ENCODE peak calls at places on chromosome 1, in six cellular contexts. K is psoas muscle, J is fibroblast of mammary gland, I is esophagus squamous epithelium, Z is thoracic aorta, U is spleen. S is an unnamed sample.

GRCh38 chr1:167935252-167936067 is 1.0 kb upstream of the DCAF6 start:
- DNase-seq in K (no peak), J (peak), I (no peak), Z (no peak), U (no peak), S (no peak)

GRCh38 chr1:229448845-229449244 is 15.0 kb upstream of the ACTA1 start:
- DNase-seq in K (no peak), J (no peak), I (no peak), Z (no peak), U (no peak), S (no peak)

GRCh38 chr1:32782086-32782485 is 35.1 kb downstream of the YARS1 start:
- DNase-seq in K (no peak), J (peak), I (no peak), Z (no peak), U (no peak), S (no peak)

GRCh38 chr1:3350441-3351261 is 103.8 kb upstream of the ARHGEF16 start:
- DNase-seq in K (peak), J (peak), I (no peak), Z (peak), U (no peak), S (peak)

GRCh38 chr1:91725961-91726704 is 159.8 kb downstream of the TGFBR3 start:
- DNase-seq in K (peak), J (peak), I (no peak), Z (peak), U (no peak), S (no peak)

GRCh38 chr1:170620164-170620563 is 43.8 kb upstream of the PRRX1 start:
- DNase-seq in K (no peak), J (peak), I (no peak), Z (no peak), U (no peak), S (no peak)

GRCh38 chr1:172657586-172657985 is 1.3 kb upstream of the FASLG start:
- DNase-seq in K (no peak), J (no peak), I (no peak), Z (no peak), U (no peak), S (no peak)

GRCh38 chr1:56532359-56532696 is 47.0 kb downstream of the PLPP3 start:
- DNase-seq in K (no peak), J (peak), I (no peak), Z (no peak), U (no peak), S (no peak)

GRCh38 chr1:234668577-234668955 is 58.6 kb upstream of the IRF2BP2 start:
- DNase-seq in K (no peak), J (no peak), I (no peak), Z (no peak), U (no peak), S (no peak)

GRCh38 chr1:23614128-23614660 is 54.9 kb upstream of the ID3 start:
- DNase-seq in K (no peak), J (no peak), I (no peak), Z (no peak), U (no peak), S (no peak)

GRCh38 chr1:54475357-54476230 is 69.4 kb upstream of the SSBP3 start:
- DNase-seq in K (peak), J (no peak), I (no peak), Z (no peak), U (peak), S (no peak)
- H3K4me3 ChIP-seq in K (peak), J (no peak), I (peak), Z (peak), U (peak), S (peak)

GRCh38 chr1:209807509-209807908 is 1.6 kb upstream of the IRF6 start:
- DNase-seq in K (no peak), J (no peak), I (no peak), Z (no peak), U (no peak), S (no peak)

GRCh38 chr1:209803568-209803967 is 2.4 kb downstream of the IRF6 start:
- DNase-seq in K (no peak), J (no peak), I (no peak), Z (no peak), U (no peak), S (no peak)

GRCh38 chr1:209802780-209803152 is 3.2 kb downstream of the IRF6 start:
- DNase-seq in K (no peak), J (no peak), I (no peak), Z (no peak), U (no peak), S (no peak)

GRCh38 chr1:209805875-209806760 is at the start of gene IRF6:
- DNase-seq in K (peak), J (peak), I (peak), Z (peak), U (peak), S (no peak)

GRCh38 chr1:209805341-209805781 is 581 bp downstream of the IRF6 start:
- DNase-seq in K (no peak), J (no peak), I (no peak), Z (no peak), U (peak), S (no peak)
- H3K4me3 ChIP-seq in K (peak), J (no peak), I (peak), Z (peak), U (peak), S (no peak)

GRCh38 chr1:85372683-85373446 is 92.1 kb downstream of the DDAH1 start:
- DNase-seq in K (no peak), J (peak), I (no peak), Z (no peak), U (no peak), S (no peak)
- H3K4me3 ChIP-seq in K (no peak), J (no peak), I (no peak), Z (no peak), U (no peak), S (no peak)

GRCh38 chr1:34884961-34885360 is 25.4 kb upstream of the SMIM12 start:
- DNase-seq in K (no peak), J (no peak), I (no peak), Z (no peak), U (no peak), S (no peak)
- H3K4me3 ChIP-seq in K (peak), J (no peak), I (peak), Z (no peak), U (peak), S (peak)

DNA sequence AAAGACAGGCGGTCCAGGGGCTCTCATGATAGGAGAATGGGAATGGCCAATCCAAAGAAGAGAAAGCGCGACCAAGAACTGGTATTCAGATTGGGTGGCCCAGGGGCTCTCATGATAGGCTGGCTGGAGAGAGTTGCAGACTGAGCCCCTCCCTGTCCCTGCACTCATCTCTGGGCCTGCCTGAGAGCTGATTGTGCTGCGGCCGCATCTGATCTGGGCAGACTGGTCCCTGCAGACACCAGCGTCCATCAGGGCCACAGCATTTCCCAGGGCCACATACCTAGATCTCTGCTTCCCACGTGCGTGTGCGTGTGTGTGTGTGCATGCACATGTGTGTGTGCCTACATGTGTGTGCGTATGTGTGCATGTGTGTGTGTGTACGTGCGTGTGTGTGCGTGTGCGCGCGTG is 30.4 kb upstream of the MAN1C1 start:
- DNase-seq in K (no peak), J (no peak), I (no peak), Z (no peak), U (peak), S (no peak)
- H3K4me3 ChIP-seq in K (no peak), J (no peak), I (no peak), Z (no peak), U (no peak), S (no peak)

GRCh38 chr1:212915245-212916091 is 34.9 kb upstream of the VASH2 start:
- DNase-seq in K (no peak), J (peak), I (no peak), Z (no peak), U (no peak), S (no peak)

GRCh38 chr1:212914789-212915188 is 35.6 kb upstream of the VASH2 start:
- DNase-seq in K (no peak), J (no peak), I (no peak), Z (no peak), U (no peak), S (no peak)

GRCh38 chr1:212917134-212917485 is 33.2 kb upstream of the VASH2 start:
- DNase-seq in K (no peak), J (no peak), I (no peak), Z (no peak), U (no peak), S (no peak)

GRCh38 chr1:212917858-212918257 is 32.5 kb upstream of the VASH2 start:
- DNase-seq in K (no peak), J (no peak), I (no peak), Z (no peak), U (no peak), S (no peak)

GRCh38 chr1:212916395-212917133 is 33.8 kb upstream of the VASH2 start:
- DNase-seq in K (peak), J (peak), I (no peak), Z (no peak), U (peak), S (peak)
- H3K4me3 ChIP-seq in K (peak), J (no peak), I (peak), Z (peak), U (peak), S (no peak)

GRCh38 chr1:154998201-154998780 is 4.3 kb upstream of the ZBTB7B start:
- DNase-seq in K (peak), J (no peak), I (no peak), Z (no peak), U (peak), S (peak)

GRCh38 chr1:155000475-155000724 is 2.2 kb upstream of the ZBTB7B start:
- DNase-seq in K (no peak), J (no peak), I (no peak), Z (no peak), U (peak), S (no peak)

GRCh38 chr1:154999651-155000474 is 2.7 kb upstream of the ZBTB7B start:
- DNase-seq in K (peak), J (no peak), I (no peak), Z (no peak), U (peak), S (no peak)

GRCh38 chr1:155000725-155001437 is 1.7 kb upstream of the ZBTB7B start:
- DNase-seq in K (peak), J (peak), I (no peak), Z (peak), U (peak), S (peak)

DNA sequence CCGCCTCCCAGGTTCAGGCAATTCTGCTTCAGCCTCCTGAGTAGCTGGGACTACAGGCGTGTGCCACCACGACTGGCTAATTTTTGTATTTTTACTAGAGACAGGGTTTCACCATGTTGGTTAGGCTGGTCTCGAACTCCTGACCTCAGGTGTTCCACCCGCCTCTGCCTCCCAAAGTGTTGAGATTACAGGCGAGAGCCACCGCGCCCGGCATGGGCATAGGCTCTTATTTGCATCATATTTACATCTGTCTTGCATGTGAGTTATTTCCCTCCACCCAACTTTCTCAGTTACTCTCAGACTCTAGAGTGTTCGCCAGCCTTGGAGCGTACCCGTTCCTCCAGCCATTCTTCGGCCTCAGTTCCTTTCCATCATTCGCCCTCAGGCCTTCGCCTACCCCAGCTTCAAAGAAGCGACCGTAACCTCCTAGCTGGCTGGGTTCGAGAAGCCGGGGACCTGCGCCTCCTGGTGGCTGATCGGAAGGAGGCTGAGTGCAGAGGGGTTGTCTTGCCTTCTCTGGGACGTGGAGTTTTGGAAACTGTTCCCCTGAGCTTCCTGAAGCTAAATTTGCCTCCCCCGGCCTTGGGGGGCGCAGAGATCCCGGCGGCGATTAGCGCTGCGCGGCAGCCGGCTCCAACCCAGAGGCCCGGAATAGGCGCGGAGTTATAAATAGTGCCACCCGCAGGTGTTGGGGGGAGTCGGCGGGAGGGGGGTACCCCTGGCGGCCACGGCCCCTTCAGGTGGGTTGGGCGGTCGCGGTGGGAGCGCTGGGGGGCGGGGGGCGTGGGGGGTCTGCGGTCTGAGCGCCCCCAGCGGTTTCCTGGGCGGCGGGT is 3.6 kb upstream of the ZBTB7B start:
- DNase-seq in K (peak), J (peak), I (no peak), Z (no peak), U (peak), S (no peak)
- H3K4me3 ChIP-seq in K (peak), J (peak), I (peak), Z (peak), U (peak), S (peak)

S was measured in dorsolateral prefrontal cortex.